ENCODE peak calls at places on chromosomes 3 and 15, in six cellular contexts. One of them, this sample, is unnamed.

GRCh38 chr3:140148824-140149390 is 213.9 kb downstream of the CLSTN2 start:
- DNase-seq in Peyer's patch: no peak
- DNase-seq in heart left ventricle: no peak
- DNase-seq in mesenchymal stem cell: no peak
- DNase-seq in pancreas: no peak
- DNase-seq in cardiac muscle cell: no peak
- DNase-seq in this sample: no peak

GRCh38 chr3:87135412-87135811 is 91.7 kb upstream of the CHMP2B start:
- DNase-seq in Peyer's patch: no peak
- DNase-seq in mesenchymal stem cell: no peak
- DNase-seq in pancreas: no peak
- DNase-seq in heart left ventricle: no peak
- DNase-seq in cardiac muscle cell: no peak
- DNase-seq in this sample: no peak

GRCh38 chr15:38972831-38973230 is 408.2 kb upstream of the RASGRP1 start:
- DNase-seq in Peyer's patch: no peak
- DNase-seq in cardiac muscle cell: no peak
- DNase-seq in heart left ventricle: no peak
- DNase-seq in pancreas: no peak
- DNase-seq in mesenchymal stem cell: no peak
- DNase-seq in this sample: no peak

GRCh38 chr15:96020133-96020532 is 310.4 kb upstream of the NR2F2 start:
- DNase-seq in Peyer's patch: no peak
- DNase-seq in heart left ventricle: no peak
- DNase-seq in cardiac muscle cell: no peak
- DNase-seq in mesenchymal stem cell: no peak
- DNase-seq in pancreas: no peak
- DNase-seq in this sample: no peak

GRCh38 chr15:55289011-55289572 is 521 bp downstream of the RAB27A start:
- DNase-seq in cardiac muscle cell: peak; percentile 22
- DNase-seq in Peyer's patch: peak; percentile 55
- DNase-seq in pancreas: peak; percentile 42
- DNase-seq in heart left ventricle: peak; percentile 20
- DNase-seq in mesenchymal stem cell: peak; percentile 80
- DNase-seq in this sample: peak; percentile 58

GRCh38 chr3:108091498-108092259 is 848 bp upstream of the CD47 start:
- DNase-seq in Peyer's patch: no peak
- DNase-seq in heart left ventricle: no peak
- DNase-seq in cardiac muscle cell: no peak
- DNase-seq in mesenchymal stem cell: no peak
- DNase-seq in pancreas: peak; percentile 37
- DNase-seq in this sample: peak; percentile 47

GRCh38 chr3:20822251-20822650 is 636.2 kb upstream of the SGO1 start:
- DNase-seq in heart left ventricle: no peak
- DNase-seq in cardiac muscle cell: no peak
- DNase-seq in mesenchymal stem cell: no peak
- DNase-seq in Peyer's patch: no peak
- DNase-seq in pancreas: no peak
- DNase-seq in this sample: no peak

GRCh38 chr3:5729852-5730251 is 542.3 kb downstream of the EDEM1 start:
- DNase-seq in cardiac muscle cell: no peak
- DNase-seq in mesenchymal stem cell: no peak
- DNase-seq in heart left ventricle: no peak
- DNase-seq in pancreas: no peak
- DNase-seq in Peyer's patch: no peak
- DNase-seq in this sample: no peak

GRCh38 chr3:46314517-46314916 is 39.4 kb upstream of the CCR2 start:
- DNase-seq in mesenchymal stem cell: no peak
- DNase-seq in pancreas: no peak
- DNase-seq in Peyer's patch: no peak
- DNase-seq in heart left ventricle: no peak
- DNase-seq in cardiac muscle cell: no peak
- DNase-seq in this sample: no peak

GRCh38 chr3:10269443-10269842 is 21.2 kb downstream of the TATDN2 start:
- DNase-seq in mesenchymal stem cell: no peak
- DNase-seq in pancreas: no peak
- DNase-seq in heart left ventricle: no peak
- DNase-seq in Peyer's patch: no peak
- DNase-seq in cardiac muscle cell: no peak
- DNase-seq in this sample: no peak

GRCh38 chr15:31328425-31328998 is 1.9 kb downstream of the KLF13 start:
- DNase-seq in cardiac muscle cell: no peak
- DNase-seq in heart left ventricle: no peak
- DNase-seq in Peyer's patch: no peak
- DNase-seq in mesenchymal stem cell: peak; percentile 57
- DNase-seq in pancreas: peak; percentile 58
- DNase-seq in this sample: peak; percentile 83

GRCh38 chr3:169145551-169145950 is 518.0 kb downstream of the MECOM start:
- DNase-seq in cardiac muscle cell: no peak
- DNase-seq in mesenchymal stem cell: peak; percentile 3
- DNase-seq in pancreas: no peak
- DNase-seq in heart left ventricle: no peak
- DNase-seq in Peyer's patch: no peak
- DNase-seq in this sample: no peak

GRCh38 chr15:60795889-60796288 is 316.9 kb upstream of the ICE2 start:
- DNase-seq in mesenchymal stem cell: no peak
- DNase-seq in Peyer's patch: no peak
- DNase-seq in cardiac muscle cell: no peak
- DNase-seq in heart left ventricle: no peak
- DNase-seq in pancreas: no peak
- DNase-seq in this sample: no peak

GRCh38 chr15:49131403-49131802 is 24.0 kb downstream of the COPS2 start:
- DNase-seq in cardiac muscle cell: no peak
- DNase-seq in mesenchymal stem cell: no peak
- DNase-seq in Peyer's patch: no peak
- DNase-seq in heart left ventricle: no peak
- DNase-seq in pancreas: no peak
- DNase-seq in this sample: no peak

GRCh38 chr3:28949580-28949979 is 331.3 kb upstream of the RBMS3 start:
- DNase-seq in pancreas: no peak
- DNase-seq in Peyer's patch: no peak
- DNase-seq in cardiac muscle cell: no peak
- DNase-seq in mesenchymal stem cell: no peak
- DNase-seq in heart left ventricle: no peak
- DNase-seq in this sample: no peak

GRCh38 chr3:57559526-57559925 is 3.5 kb downstream of the PDE12 start:
- DNase-seq in heart left ventricle: no peak
- DNase-seq in mesenchymal stem cell: no peak
- DNase-seq in cardiac muscle cell: no peak
- DNase-seq in Peyer's patch: no peak
- DNase-seq in pancreas: no peak
- DNase-seq in this sample: no peak

GRCh38 chr15:91548588-91548987 is 304.9 kb upstream of the SLCO3A1 start:
- DNase-seq in heart left ventricle: peak; percentile 54
- DNase-seq in Peyer's patch: no peak
- DNase-seq in cardiac muscle cell: no peak
- DNase-seq in mesenchymal stem cell: no peak
- DNase-seq in pancreas: no peak
- DNase-seq in this sample: no peak

GRCh38 chr3:32778389-32778788 is 39.4 kb upstream of the TRIM71 start:
- DNase-seq in cardiac muscle cell: no peak
- DNase-seq in Peyer's patch: no peak
- DNase-seq in heart left ventricle: no peak
- DNase-seq in mesenchymal stem cell: no peak
- DNase-seq in pancreas: no peak
- DNase-seq in this sample: no peak

GRCh38 chr3:86985427-86985826 is 5.5 kb downstream of the VGLL3 start:
- DNase-seq in cardiac muscle cell: no peak
- DNase-seq in heart left ventricle: no peak
- DNase-seq in mesenchymal stem cell: no peak
- DNase-seq in pancreas: no peak
- DNase-seq in Peyer's patch: no peak
- DNase-seq in this sample: no peak

GRCh38 chr3:49017978-49018706 is at the start of gene DALRD3:
- DNase-seq in Peyer's patch: peak; percentile 83
- DNase-seq in heart left ventricle: peak; percentile 73
- DNase-seq in pancreas: peak; percentile 74
- DNase-seq in cardiac muscle cell: peak; percentile 79
- DNase-seq in mesenchymal stem cell: peak; percentile 74
- DNase-seq in this sample: peak; percentile 79

GRCh38 chr3:73037369-73037699 is 24.1 kb upstream of the EBLN2 start:
- DNase-seq in cardiac muscle cell: no peak
- DNase-seq in Peyer's patch: no peak
- DNase-seq in heart left ventricle: no peak
- DNase-seq in pancreas: no peak
- DNase-seq in mesenchymal stem cell: peak; percentile 37
- DNase-seq in this sample: no peak

GRCh38 chr3:37751016-37751415 is 110.7 kb upstream of the CTDSPL start:
- DNase-seq in Peyer's patch: no peak
- DNase-seq in heart left ventricle: no peak
- DNase-seq in cardiac muscle cell: no peak
- DNase-seq in pancreas: no peak
- DNase-seq in mesenchymal stem cell: no peak
- DNase-seq in this sample: no peak

GRCh38 chr3:37751967-37752660 is 109.6 kb upstream of the CTDSPL start:
- DNase-seq in heart left ventricle: no peak
- DNase-seq in cardiac muscle cell: no peak
- DNase-seq in Peyer's patch: no peak
- DNase-seq in mesenchymal stem cell: no peak
- DNase-seq in pancreas: no peak
- DNase-seq in this sample: no peak

GRCh38 chr3:37753428-37753827 is 108.3 kb upstream of the CTDSPL start:
- DNase-seq in cardiac muscle cell: no peak
- DNase-seq in mesenchymal stem cell: no peak
- DNase-seq in pancreas: no peak
- DNase-seq in Peyer's patch: no peak
- DNase-seq in heart left ventricle: no peak
- DNase-seq in this sample: no peak

GRCh38 chr3:37751537-37751936 is 110.1 kb upstream of the CTDSPL start:
- DNase-seq in cardiac muscle cell: no peak
- DNase-seq in pancreas: no peak
- DNase-seq in heart left ventricle: no peak
- DNase-seq in mesenchymal stem cell: no peak
- DNase-seq in Peyer's patch: no peak
- DNase-seq in this sample: no peak

GRCh38 chr3:37752661-37753055 is 109.0 kb upstream of the CTDSPL start:
- DNase-seq in mesenchymal stem cell: no peak
- DNase-seq in cardiac muscle cell: no peak
- DNase-seq in pancreas: no peak
- DNase-seq in heart left ventricle: no peak
- DNase-seq in Peyer's patch: no peak
- DNase-seq in this sample: no peak
- H3K36me3 ChIP-seq in mesenchymal stem cell: no peaks in the 10 kb centered on the region
- H3K36me3 ChIP-seq in cardiac muscle cell: no peaks in the 10 kb centered on the region
- H3K36me3 ChIP-seq in pancreas: no peaks in the 10 kb centered on the region
- H3K36me3 ChIP-seq in heart left ventricle: peaks cover 23% of the 10 kb centered on the region
- H3K36me3 ChIP-seq in Peyer's patch: no peaks in the 10 kb centered on the region
- H3K36me3 ChIP-seq in this sample: peaks cover 30% of the 10 kb centered on the region

GRCh38 chr15:47397587-47397986 is 319.7 kb upstream of the SEMA6D start:
- DNase-seq in heart left ventricle: no peak
- DNase-seq in Peyer's patch: no peak
- DNase-seq in cardiac muscle cell: no peak
- DNase-seq in mesenchymal stem cell: no peak
- DNase-seq in pancreas: no peak
- DNase-seq in this sample: no peak

GRCh38 chr15:47401427-47401826 is 315.9 kb upstream of the SEMA6D start:
- DNase-seq in cardiac muscle cell: no peak
- DNase-seq in Peyer's patch: no peak
- DNase-seq in heart left ventricle: no peak
- DNase-seq in mesenchymal stem cell: no peak
- DNase-seq in pancreas: no peak
- DNase-seq in this sample: no peak

GRCh38 chr15:47399100-47399499 is 318.2 kb upstream of the SEMA6D start:
- DNase-seq in pancreas: no peak
- DNase-seq in cardiac muscle cell: peak; percentile 28
- DNase-seq in mesenchymal stem cell: no peak
- DNase-seq in heart left ventricle: no peak
- DNase-seq in Peyer's patch: no peak
- DNase-seq in this sample: no peak

GRCh38 chr15:47398594-47398993 is 318.7 kb upstream of the SEMA6D start:
- DNase-seq in Peyer's patch: no peak
- DNase-seq in mesenchymal stem cell: no peak
- DNase-seq in cardiac muscle cell: peak; percentile 87
- DNase-seq in heart left ventricle: no peak
- DNase-seq in pancreas: no peak
- DNase-seq in this sample: no peak

GRCh38 chr15:47398115-47398514 is 319.2 kb upstream of the SEMA6D start:
- DNase-seq in heart left ventricle: no peak
- DNase-seq in cardiac muscle cell: no peak
- DNase-seq in mesenchymal stem cell: no peak
- DNase-seq in Peyer's patch: no peak
- DNase-seq in pancreas: no peak
- DNase-seq in this sample: no peak
- H3K36me3 ChIP-seq in heart left ventricle: no peaks in the 10 kb centered on the region
- H3K36me3 ChIP-seq in cardiac muscle cell: no peaks in the 10 kb centered on the region
- H3K36me3 ChIP-seq in mesenchymal stem cell: no peaks in the 10 kb centered on the region
- H3K36me3 ChIP-seq in Peyer's patch: no peaks in the 10 kb centered on the region
- H3K36me3 ChIP-seq in pancreas: no peaks in the 10 kb centered on the region
- H3K36me3 ChIP-seq in this sample: no peaks in the 10 kb centered on the region

GRCh38 chr15:65723786-65724354 is 68.2 kb downstream of the DENND4A start:
- DNase-seq in pancreas: no peak
- DNase-seq in Peyer's patch: peak; percentile 44
- DNase-seq in cardiac muscle cell: no peak
- DNase-seq in mesenchymal stem cell: no peak
- DNase-seq in heart left ventricle: no peak
- DNase-seq in this sample: no peak

GRCh38 chr15:65724479-65724878 is 67.6 kb downstream of the DENND4A start:
- DNase-seq in mesenchymal stem cell: no peak
- DNase-seq in Peyer's patch: no peak
- DNase-seq in pancreas: no peak
- DNase-seq in heart left ventricle: no peak
- DNase-seq in cardiac muscle cell: no peak
- DNase-seq in this sample: no peak

GRCh38 chr15:65722191-65722590 is 69.9 kb downstream of the DENND4A start:
- DNase-seq in Peyer's patch: no peak
- DNase-seq in heart left ventricle: no peak
- DNase-seq in pancreas: no peak
- DNase-seq in mesenchymal stem cell: no peak
- DNase-seq in cardiac muscle cell: no peak
- DNase-seq in this sample: no peak
- H3K36me3 ChIP-seq in Peyer's patch: no peaks in the 10 kb centered on the region
- H3K36me3 ChIP-seq in heart left ventricle: peaks cover 32% of the 10 kb centered on the region
- H3K36me3 ChIP-seq in pancreas: no peaks in the 10 kb centered on the region
- H3K36me3 ChIP-seq in mesenchymal stem cell: no peaks in the 10 kb centered on the region
- H3K36me3 ChIP-seq in cardiac muscle cell: no peaks in the 10 kb centered on the region
- H3K36me3 ChIP-seq in this sample: peaks cover 88% of the 10 kb centered on the region

GRCh38 chr15:70072479-70072878 is 25.2 kb downstream of the TLE3 start:
- DNase-seq in cardiac muscle cell: no peak
- DNase-seq in heart left ventricle: no peak
- DNase-seq in Peyer's patch: no peak
- DNase-seq in pancreas: no peak
- DNase-seq in mesenchymal stem cell: no peak
- DNase-seq in this sample: no peak
- H3K36me3 ChIP-seq in cardiac muscle cell: peaks cover 16% of the 10 kb centered on the region
- H3K36me3 ChIP-seq in heart left ventricle: peaks cover 41% of the 10 kb centered on the region
- H3K36me3 ChIP-seq in Peyer's patch: no peaks in the 10 kb centered on the region
- H3K36me3 ChIP-seq in pancreas: no peaks in the 10 kb centered on the region
- H3K36me3 ChIP-seq in mesenchymal stem cell: peaks cover 57% of the 10 kb centered on the region
- H3K36me3 ChIP-seq in this sample: peaks cover 96% of the 10 kb centered on the region

This sample was measured in lower lobe of right lung.